ENCODE peak calls at places on chromosomes 1 and 21, in four cellular contexts. R, Z, X and U are unnamed samples.

GRCh38 chr21:45724994-45725843 is 81.7 kb downstream of the PCBP3 start:
- DNase-seq in R (no peak), Z (no peak), X (no peak), U (no peak)

GRCh38 chr21:25176637-25177412 is 430.5 kb downstream of the MRPL39 start:
- DNase-seq in R (no peak), Z (no peak), X (no peak), U (no peak)

GRCh38 chr1:157829711-157830110 is 9.8 kb upstream of the FCRL1 start:
- DNase-seq in R (no peak), Z (no peak), X (no peak), U (no peak)

GRCh38 chr1:54137532-54138061 is 15.2 kb downstream of the CDCP2 start:
- DNase-seq in R (no peak), Z (no peak), X (peak; percentile 91), U (no peak)

GRCh38 chr1:229229137-229229720 is 41.7 kb upstream of the RAB4A start:
- DNase-seq in R (no peak), Z (peak; percentile 40), X (no peak), U (no peak)

GRCh38 chr1:212489284-212489859 is 56.7 kb downstream of the NENF start:
- DNase-seq in R (no peak), Z (no peak), X (no peak), U (no peak)

GRCh38 chr1:90763506-90763905 is 46.4 kb upstream of the BARHL2 start:
- DNase-seq in R (no peak), Z (no peak), X (no peak), U (no peak)

GRCh38 chr1:68470388-68470970 is 20.7 kb upstream of the RPE65 start:
- DNase-seq in R (peak; percentile 20), Z (peak; percentile 30), X (peak; percentile 42), U (no peak)

GRCh38 chr1:46065405-46065804 is 67.0 kb downstream of the PIK3R3 start:
- DNase-seq in R (no peak), Z (no peak), X (no peak), U (no peak)

GRCh38 chr21:17479606-17480005 is 33.2 kb upstream of the CXADR start:
- DNase-seq in R (no peak), Z (no peak), X (peak; percentile 54), U (no peak)

GRCh38 chr1:236774926-236775325 is 20.2 kb upstream of the MTR start:
- DNase-seq in R (no peak), Z (no peak), X (peak; percentile 87), U (no peak)

GRCh38 chr1:43383449-43383848 is 6.2 kb downstream of the MED8 start:
- DNase-seq in R (no peak), Z (peak; percentile 68), X (no peak), U (no peak)

GRCh38 chr1:184426278-184426674 is 39.4 kb downstream of the C1orf21 start:
- DNase-seq in R (no peak), Z (no peak), X (no peak), U (no peak)

GRCh38 chr1:42306977-42307376 is 28.1 kb downstream of the FOXJ3 start:
- DNase-seq in R (no peak), Z (no peak), X (no peak), U (no peak)